ENCODE peak calls at places on chromosomes 6 and 20, in nine cellular contexts. U is effector memory CD4-positive, alpha-beta T cell; V is body of pancreas; K is AG04450; H is CD8-positive, alpha-beta T cell; R is mesenchymal stem cell; Q is RWPE2; I is lower lobe of right lung; G is pancreas. S is an unnamed sample.
A peak's percentile ranks its signal among the peaks of the same experiment; 100 is the strongest.

GRCh38 chr6:162621246-162621645 is 106.3 kb downstream of the PRKN start:
- DNase-seq in U (no peak), V (no peak), K (no peak), H (no peak), R (peak; percentile 46), Q (no peak), I (no peak), G (no peak), S (peak; percentile 57)

GRCh38 chr6:139863356-139863755 is 488.9 kb upstream of the CITED2 start:
- DNase-seq in U (no peak), V (no peak), K (no peak), H (no peak), R (no peak), Q (no peak), I (no peak), G (no peak), S (no peak)

GRCh38 chr6:37495199-37495913 is 4.3 kb downstream of the CCDC167 start:
- DNase-seq in U (no peak), V (no peak), K (no peak), H (no peak), R (no peak), Q (no peak), I (no peak), G (no peak), S (no peak)

GRCh38 chr20:44955270-44955669 is 4.9 kb downstream of the TOMM34 start:
- DNase-seq in U (no peak), V (no peak), K (no peak), H (no peak), R (no peak), Q (no peak), I (no peak), G (no peak), S (no peak)

GRCh38 chr20:22689246-22689645 is 104.9 kb upstream of the FOXA2 start:
- DNase-seq in U (no peak), V (no peak), K (no peak), H (no peak), R (no peak), Q (no peak), I (no peak), G (no peak), S (no peak)

GRCh38 chr20:44033344-44033743 is 118.7 kb downstream of the TOX2 start:
- DNase-seq in U (no peak), V (no peak), K (no peak), H (no peak), R (peak; percentile 25), Q (peak; percentile 36), I (no peak), G (no peak), S (no peak)

GRCh38 chr6:15247750-15248450 is 2.0 kb downstream of the JARID2 start:
- DNase-seq in U (peak; percentile 18), V (peak; percentile 54), K (no peak), H (peak; percentile 51), R (peak; percentile 62), Q (peak; percentile 64), I (peak; percentile 80), G (peak; percentile 55), S (peak; percentile 81)

GRCh38 chr6:36204068-36204753 is 7.7 kb downstream of the BRPF3 start:
- DNase-seq in U (peak; percentile 33), V (peak; percentile 11), K (no peak), H (peak; percentile 53), R (no peak), Q (no peak), I (no peak), G (no peak), S (no peak)

GRCh38 chr6:92586236-92586977 is 833.0 kb downstream of the EPHA7 start:
- DNase-seq in U (no peak), V (no peak), K (no peak), H (no peak), R (no peak), Q (no peak), I (no peak), G (no peak), S (peak; percentile 14)

GRCh38 chr6:90494067-90494773 is 92.7 kb downstream of the MAP3K7 start:
- DNase-seq in U (no peak), V (no peak), K (no peak), H (no peak), R (no peak), Q (no peak), I (no peak), G (no peak), S (no peak)

GRCh38 chr6:22519237-22519636 is 50.1 kb upstream of the HDGFL1 start:
- DNase-seq in U (no peak), V (no peak), K (no peak), H (no peak), R (no peak), Q (no peak), I (no peak), G (no peak), S (no peak)

GRCh38 chr20:12252793-12253192 is 335.1 kb downstream of the BTBD3 start:
- DNase-seq in U (no peak), V (no peak), K (no peak), H (no peak), R (peak; percentile 45), Q (no peak), I (no peak), G (no peak), S (no peak)

GRCh38 chr6:3862038-3862437 is 12.9 kb downstream of the FAM50B start:
- DNase-seq in U (no peak), V (no peak), K (no peak), H (no peak), R (no peak), Q (no peak), I (no peak), G (no peak), S (no peak)

GRCh38 chr20:45944151-45944964 is 9.9 kb downstream of the PCIF1 start:
- DNase-seq in U (no peak), V (no peak), K (no peak), H (no peak), R (peak; percentile 39), Q (no peak), I (no peak), G (no peak), S (no peak)

GRCh38 chr6:50850860-50851259 is 32.2 kb downstream of the TFAP2B start:
- DNase-seq in U (no peak), V (no peak), K (no peak), H (no peak), R (no peak), Q (no peak), I (no peak), G (no peak), S (no peak)

GRCh38 chr6:157497579-157497978 is 116.6 kb downstream of the ZDHHC14 start:
- DNase-seq in U (no peak), V (no peak), K (no peak), H (no peak), R (no peak), Q (no peak), I (no peak), G (no peak), S (no peak)

GRCh38 chr6:17813561-17813960 is 106.8 kb upstream of the NUP153 start:
- DNase-seq in U (no peak), V (no peak), K (no peak), H (no peak), R (no peak), Q (no peak), I (no peak), G (no peak), S (no peak)

GRCh38 chr6:43493833-43494232 is 16.3 kb downstream of the LRRC73 start:
- DNase-seq in U (no peak), V (no peak), K (no peak), H (no peak), R (no peak), Q (no peak), I (no peak), G (no peak), S (no peak)

GRCh38 chr6:95589826-95590570 is 12.7 kb downstream of the MANEA start:
- DNase-seq in U (no peak), V (no peak), K (no peak), H (no peak), R (no peak), Q (no peak), I (no peak), G (no peak), S (no peak)

GRCh38 chr20:53856675-53857295 is 213.6 kb downstream of the BCAS1 start:
- DNase-seq in U (no peak), V (no peak), K (no peak), H (no peak), R (no peak), Q (no peak), I (no peak), G (no peak), S (no peak)

DNA sequence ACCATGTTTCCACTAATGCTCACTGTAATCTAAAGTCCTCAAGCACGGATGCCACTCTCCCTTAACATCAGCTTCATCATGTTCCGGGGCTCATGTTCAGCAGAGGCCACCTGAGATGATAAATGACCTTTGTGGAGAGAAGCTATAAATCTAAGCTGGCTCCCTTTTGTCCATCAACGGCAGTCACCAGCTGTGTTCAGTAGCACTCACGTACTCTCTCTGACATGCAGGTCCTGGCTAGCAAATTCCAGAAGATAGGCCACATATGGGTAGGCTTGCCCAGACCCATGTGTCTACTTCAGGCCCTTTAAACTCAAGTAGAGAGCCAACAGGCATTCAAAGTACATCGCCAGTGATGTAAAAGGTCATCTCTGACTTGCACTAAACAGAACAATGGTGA is 38.6 kb downstream of the MYLK4 start:
- DNase-seq in U (no peak), V (no peak), K (no peak), H (no peak), R (no peak), Q (no peak), I (no peak), G (no peak), S (no peak)
- H3K9me3 ChIP-seq in U (no peaks in the 10 kb centered on the region), V (no peaks in the 10 kb centered on the region), K (peaks cover 3% of the 10 kb centered on the region), H (no peaks in the 10 kb centered on the region), R (peaks cover 9% of the 10 kb centered on the region), Q (no peaks in the 10 kb centered on the region), I (no peaks in the 10 kb centered on the region), G (no peaks in the 10 kb centered on the region), S (no peaks in the 10 kb centered on the region)

GRCh38 chr6:77337392-77337791 is 125.9 kb downstream of the HTR1B start:
- DNase-seq in U (no peak), V (no peak), K (no peak), H (no peak), R (no peak), Q (no peak), I (no peak), G (no peak), S (no peak)
- H3K9me3 ChIP-seq in U (no peaks in the 10 kb centered on the region), V (no peaks in the 10 kb centered on the region), K (peaks cover 16% of the 10 kb centered on the region), H (no peaks in the 10 kb centered on the region), R (peaks cover 13% of the 10 kb centered on the region), Q (peaks cover 7% of the 10 kb centered on the region), I (peaks cover 15% of the 10 kb centered on the region), G (no peaks in the 10 kb centered on the region), S (no peaks in the 10 kb centered on the region)

DNA sequence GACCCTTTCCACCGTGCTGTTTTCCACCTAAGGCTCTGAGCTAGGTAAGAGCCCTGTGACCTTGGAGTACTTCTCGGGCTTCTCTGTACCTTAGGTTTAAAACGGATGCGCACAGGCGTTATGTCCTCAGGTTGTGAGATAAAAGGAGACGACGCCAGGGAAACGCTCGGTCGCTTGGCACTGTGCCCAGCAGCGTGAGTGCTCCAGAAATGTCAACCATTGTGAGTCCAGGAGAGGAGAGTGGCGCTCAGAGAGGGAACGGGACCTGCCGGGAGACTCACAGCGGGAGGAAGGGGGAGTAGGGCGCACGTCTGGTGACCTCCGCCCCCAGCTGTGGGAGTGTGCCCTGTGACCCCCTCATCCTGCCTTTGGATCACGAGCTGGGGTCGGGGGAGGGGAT is 33.8 kb upstream of the SCRT2 start:
- DNase-seq in U (no peak), V (peak; percentile 30), K (no peak), H (no peak), R (no peak), Q (no peak), I (no peak), G (no peak), S (peak; percentile 33)
- H3K9me3 ChIP-seq in U (no peaks in the 10 kb centered on the region), V (no peaks in the 10 kb centered on the region), K (peaks cover 3% of the 10 kb centered on the region), H (no peaks in the 10 kb centered on the region), R (peaks cover 21% of the 10 kb centered on the region), Q (peaks cover 11% of the 10 kb centered on the region), I (peaks cover 11% of the 10 kb centered on the region), G (no peaks in the 10 kb centered on the region), S (no peaks in the 10 kb centered on the region)

GRCh38 chr6:115216835-115217234 is 843.9 kb downstream of the FRK start:
- DNase-seq in U (no peak), V (no peak), K (no peak), H (no peak), R (no peak), Q (no peak), I (no peak), G (no peak), S (no peak)
- H3K9me3 ChIP-seq in U (peaks cover 7% of the 10 kb centered on the region), V (no peaks in the 10 kb centered on the region), K (no peaks in the 10 kb centered on the region), H (no peaks in the 10 kb centered on the region), R (peaks cover 14% of the 10 kb centered on the region), Q (no peaks in the 10 kb centered on the region), I (no peaks in the 10 kb centered on the region), G (no peaks in the 10 kb centered on the region), S (no peaks in the 10 kb centered on the region)

S was measured in right lobe of liver.